ENCODE peak calls at places on chromosomes 3 and 15, in seven cellular contexts. D, B, P, L, T, Z and H are unnamed samples.

GRCh38 chr3:64223809-64224570 is 1.3 kb downstream of the PRICKLE2 start:
- DNase-seq in D (no peak), B (no peak), P (peak; percentile 82), L (peak; percentile 19), T (no peak), Z (no peak), H (peak; percentile 53)

GRCh38 chr15:94930441-94930840 is 699.1 kb downstream of the MCTP2 start:
- DNase-seq in D (no peak), B (no peak), P (no peak), L (no peak), T (no peak), Z (no peak), H (no peak)

GRCh38 chr3:113783980-113784379 is 37.1 kb downstream of the ATP6V1A start:
- DNase-seq in D (no peak), B (no peak), P (no peak), L (no peak), T (no peak), Z (no peak), H (no peak)

GRCh38 chr3:3087279-3087678 is 22.9 kb downstream of the IL5RA start:
- DNase-seq in D (no peak), B (no peak), P (no peak), L (no peak), T (peak; percentile 40), Z (no peak), H (no peak)

GRCh38 chr3:17539436-17539835 is 203.0 kb downstream of the TBC1D5 start:
- DNase-seq in D (no peak), B (no peak), P (no peak), L (no peak), T (no peak), Z (no peak), H (no peak)

GRCh38 chr15:60585743-60586708 is 107.1 kb upstream of the ICE2 start:
- DNase-seq in D (peak; percentile 74), B (peak; percentile 88), P (peak; percentile 77), L (peak; percentile 85), T (peak; percentile 66), Z (peak; percentile 57), H (peak; percentile 82)

GRCh38 chr3:23079976-23080375 is 123.2 kb upstream of the UBE2E2 start:
- DNase-seq in D (peak; percentile 86), B (peak; percentile 49), P (no peak), L (no peak), T (no peak), Z (no peak), H (no peak)

GRCh38 chr3:89702404-89702803 is 595.0 kb downstream of the EPHA3 start:
- DNase-seq in D (no peak), B (no peak), P (no peak), L (no peak), T (no peak), Z (no peak), H (no peak)

GRCh38 chr3:54356299-54357037 is 234.1 kb downstream of the CACNA2D3 start:
- DNase-seq in D (no peak), B (no peak), P (no peak), L (no peak), T (no peak), Z (no peak), H (no peak)

GRCh38 chr3:144431134-144431533 is 459.5 kb downstream of the DIPK2A start:
- DNase-seq in D (no peak), B (no peak), P (no peak), L (no peak), T (no peak), Z (no peak), H (no peak)

GRCh38 chr3:21745971-21746370 is 5.0 kb downstream of the ZNF385D start:
- DNase-seq in D (no peak), B (no peak), P (no peak), L (no peak), T (no peak), Z (no peak), H (no peak)

GRCh38 chr3:188133219-188133618 is 20.7 kb upstream of the LPP start:
- DNase-seq in D (peak; percentile 53), B (no peak), P (no peak), L (no peak), T (no peak), Z (no peak), H (no peak)

GRCh38 chr3:24387000-24387399 is 107.7 kb downstream of the THRB start:
- DNase-seq in D (peak; percentile 91), B (no peak), P (no peak), L (no peak), T (no peak), Z (no peak), H (no peak)

GRCh38 chr3:161175506-161175905 is 45.6 kb upstream of the NMD3 start:
- DNase-seq in D (peak; percentile 18), B (no peak), P (no peak), L (no peak), T (no peak), Z (no peak), H (no peak)

GRCh38 chr3:161171113-161171512 is 50.0 kb upstream of the NMD3 start:
- DNase-seq in D (peak; percentile 71), B (peak; percentile 25), P (no peak), L (no peak), T (no peak), Z (no peak), H (no peak)

GRCh38 chr3:161166051-161166450 is 55.1 kb upstream of the NMD3 start:
- DNase-seq in D (no peak), B (no peak), P (no peak), L (no peak), T (no peak), Z (no peak), H (no peak)

DNA sequence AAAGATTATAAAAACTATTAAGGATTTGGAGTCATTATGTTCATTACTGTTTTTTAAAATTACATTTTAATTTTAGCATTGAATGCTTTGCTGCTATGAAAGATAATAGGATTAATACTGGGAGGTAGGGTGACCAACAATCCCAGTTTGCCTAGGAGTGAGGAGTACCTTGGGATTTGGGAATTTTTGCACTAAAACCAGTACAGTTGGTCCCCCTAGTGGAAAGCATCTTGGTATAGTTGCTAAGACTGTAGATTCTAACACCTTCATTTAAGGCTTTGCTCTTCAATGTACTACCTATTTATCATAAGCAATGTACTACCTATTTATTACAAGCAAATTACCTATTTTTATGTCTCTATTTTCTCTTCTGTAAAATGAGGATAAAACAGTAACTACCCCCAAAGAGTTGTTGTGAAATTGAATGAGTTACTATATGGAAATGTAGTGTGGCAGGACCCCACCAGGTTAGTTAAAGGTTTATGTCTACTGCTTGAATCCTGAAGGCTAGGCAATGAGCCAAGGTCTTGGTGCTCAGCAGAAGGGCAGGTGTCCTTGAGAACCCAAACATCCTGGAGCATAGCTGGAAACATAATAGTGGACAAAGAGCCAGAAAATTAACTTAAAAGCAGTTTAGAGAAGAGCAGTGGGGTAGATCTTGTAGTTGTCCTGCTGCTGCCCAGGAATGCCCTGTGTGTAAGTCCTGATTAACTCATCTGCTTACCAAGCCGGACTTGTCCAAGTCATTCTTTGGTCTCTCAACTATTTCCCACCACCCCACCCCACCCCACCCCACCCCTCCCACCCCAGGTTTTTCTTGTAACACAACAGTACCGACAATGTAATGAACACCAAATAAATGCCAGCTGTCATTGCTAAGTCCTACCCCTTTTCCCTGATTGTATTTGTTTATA is 49.2 kb upstream of the NMD3 start:
- DNase-seq in D (peak; percentile 51), B (no peak), P (no peak), L (peak; percentile 21), T (no peak), Z (peak; percentile 23), H (no peak)
- TF ChIP-seq CTCF in D (peak; percentile 73), B (peak; percentile 18), P (no peak), L (peak; percentile 43), T (peak; percentile 37), Z (peak; percentile 35), H (peak; percentile 43)

DNA sequence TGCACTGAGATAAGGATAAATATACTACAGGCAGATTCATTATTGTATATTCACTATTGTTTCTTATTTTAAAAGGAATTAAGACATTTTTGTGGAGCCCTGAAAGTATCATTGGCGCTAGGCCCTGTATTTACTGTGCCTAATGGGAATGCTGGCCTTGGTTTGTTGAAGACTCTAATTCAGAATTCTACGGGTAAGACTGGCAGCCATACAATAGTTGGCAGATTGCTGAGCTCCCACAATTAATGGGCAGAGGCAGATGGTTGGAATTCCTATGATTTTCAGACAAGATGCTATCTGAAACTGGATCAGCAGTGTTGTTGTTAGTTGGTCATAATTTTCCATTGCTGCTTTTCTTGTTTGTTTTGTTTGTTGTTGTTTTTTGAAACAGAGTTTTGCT is 14.7 kb downstream of the PGBD4 start:
- DNase-seq in D (no peak), B (no peak), P (no peak), L (no peak), T (no peak), Z (no peak), H (no peak)
- H2AFZ ChIP-seq in D (no peak overlapping the region), B (no peak overlapping the region), P (no peak overlapping the region), L (no peak overlapping the region), T (no peak overlapping the region), Z (no peak overlapping the region), H (no peak overlapping the region)

GRCh38 chr3:161104561-161105551 is at the start of gene B3GALNT1:
- DNase-seq in D (peak; percentile 65), B (peak; percentile 61), P (no peak), L (peak; percentile 75), T (peak; percentile 81), Z (no peak), H (no peak)

GRCh38 chr3:161107311-161107710 is 2.2 kb upstream of the B3GALNT1 start:
- DNase-seq in D (peak; percentile 78), B (no peak), P (no peak), L (no peak), T (no peak), Z (no peak), H (no peak)

DNA sequence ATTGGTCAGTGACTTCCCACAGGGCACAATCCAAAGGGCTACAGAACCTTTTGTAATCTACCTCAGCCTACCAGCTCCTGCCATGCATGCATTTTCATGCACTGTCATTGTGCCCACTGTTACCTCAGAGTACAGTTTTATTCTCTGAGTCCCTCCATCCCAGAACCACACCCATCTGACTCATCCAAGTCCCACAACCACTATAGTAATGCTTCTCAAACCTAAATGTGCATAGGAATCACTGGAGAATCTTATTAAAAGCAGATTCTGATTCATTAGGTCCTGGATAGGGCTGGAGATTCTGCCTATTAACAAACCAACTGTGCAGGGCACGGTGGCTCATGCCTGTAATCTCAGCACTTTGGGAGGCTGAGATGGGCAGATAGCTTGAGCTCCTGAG is 3.7 kb upstream of the B3GALNT1 start:
- DNase-seq in D (peak; percentile 96), B (no peak), P (no peak), L (no peak), T (no peak), Z (peak; percentile 22), H (no peak)
- TF ChIP-seq EZH2phosphoT487 in D (no peak), B (no peak), P (no peak), L (no peak), T (no peak), Z (no peak), H (no peak)

DNA sequence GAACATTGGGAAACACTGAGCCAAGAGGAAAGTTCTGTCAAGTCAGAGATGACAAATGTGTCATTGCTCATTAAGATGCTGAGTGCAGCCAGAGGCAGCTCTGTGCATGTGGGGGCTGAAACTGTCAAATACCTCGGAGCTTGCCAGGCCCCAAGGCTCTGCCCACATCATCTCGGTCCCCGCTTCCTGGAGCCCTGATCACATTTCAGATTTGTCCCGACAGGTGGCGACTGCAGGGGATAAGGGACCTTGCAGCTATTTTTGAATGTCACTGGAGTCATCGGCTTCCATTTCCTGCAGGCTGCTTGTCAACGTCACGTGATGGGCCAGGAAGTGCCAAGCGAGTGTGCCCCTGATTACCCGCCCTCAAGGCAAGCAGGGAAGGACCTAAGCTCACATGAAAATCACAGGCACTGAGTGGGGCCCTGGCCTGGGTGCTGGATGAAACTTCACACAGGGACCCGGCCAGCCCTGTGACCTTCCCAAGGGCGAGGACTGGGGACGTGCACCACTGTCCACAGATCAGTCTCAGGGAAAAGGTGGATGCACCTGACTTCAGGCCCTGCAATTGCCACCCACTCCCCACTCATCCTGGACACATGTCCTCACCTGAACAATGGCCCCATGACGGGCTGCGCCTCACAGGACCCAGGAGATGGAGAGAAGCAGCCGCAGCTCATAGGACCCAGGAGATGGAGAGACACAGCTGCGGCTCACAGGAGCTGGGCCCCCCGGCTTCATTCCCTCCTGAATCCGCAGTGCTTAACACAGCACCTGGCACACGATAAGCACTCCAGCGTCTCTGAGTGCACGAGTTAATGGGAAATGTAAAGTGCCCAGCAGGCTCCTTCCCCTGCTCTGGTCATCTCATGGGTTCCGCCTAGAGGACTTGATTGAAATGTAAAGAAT is 73.4 kb downstream of the NUP210 start:
- DNase-seq in D (no peak), B (no peak), P (no peak), L (peak; percentile 73), T (peak; percentile 52), Z (no peak), H (no peak)
- TF ChIP-seq CTCF in D (no peak), B (no peak), P (no peak), L (peak; percentile 26), T (no peak), Z (no peak), H (no peak)